ENCODE peak calls at places on chromosome 18, in four cellular contexts. One of them, this sample, is unnamed. For H3K36me3, the result is how much of the 10 kb centered on the place peaks cover.

GRCh38 chr18:8811115-8811514 is 105.8 kb downstream of the MTCL1 start:
- DNase-seq in ovary: no peak
- DNase-seq in GM12878: no peak
- DNase-seq in body of pancreas: no peak
- DNase-seq in this sample: no peak

GRCh38 chr18:10015941-10016819 is 102.4 kb downstream of the VAPA start:
- DNase-seq in ovary: no peak
- DNase-seq in GM12878: no peak
- DNase-seq in body of pancreas: no peak
- DNase-seq in this sample: no peak

GRCh38 chr18:79588131-79588635 is 91.4 kb upstream of the CTDP1 start:
- DNase-seq in ovary: no peak
- DNase-seq in GM12878: no peak
- DNase-seq in body of pancreas: no peak
- DNase-seq in this sample: no peak

GRCh38 chr18:9615973-9616559 is 1.7 kb upstream of the PPP4R1 start:
- DNase-seq in ovary: no peak
- DNase-seq in GM12878: no peak
- DNase-seq in body of pancreas: no peak
- DNase-seq in this sample: no peak

GRCh38 chr18:42363446-42363845 is 408.4 kb downstream of the PIK3C3 start:
- DNase-seq in ovary: no peak
- DNase-seq in GM12878: no peak
- DNase-seq in body of pancreas: no peak
- DNase-seq in this sample: no peak

GRCh38 chr18:34122724-34123334 is 101.9 kb downstream of the NOL4 start:
- DNase-seq in ovary: no peak
- DNase-seq in GM12878: peak
- DNase-seq in body of pancreas: peak
- DNase-seq in this sample: peak

GRCh38 chr18:12296087-12296403 is 12.0 kb upstream of the TUBB6 start:
- DNase-seq in ovary: no peak
- DNase-seq in GM12878: no peak
- DNase-seq in body of pancreas: no peak
- DNase-seq in this sample: no peak

GRCh38 chr18:49849331-49850217 is 36.2 kb upstream of the ACAA2 start:
- DNase-seq in ovary: peak
- DNase-seq in GM12878: no peak
- DNase-seq in body of pancreas: no peak
- DNase-seq in this sample: no peak

GRCh38 chr18:33946322-33946721 is 278.4 kb downstream of the NOL4 start:
- DNase-seq in ovary: no peak
- DNase-seq in GM12878: no peak
- DNase-seq in body of pancreas: no peak
- DNase-seq in this sample: no peak

GRCh38 chr18:73697395-73697794 is 450.2 kb downstream of the FBXO15 start:
- DNase-seq in ovary: no peak
- DNase-seq in GM12878: no peak
- DNase-seq in body of pancreas: no peak
- DNase-seq in this sample: no peak

GRCh38 chr18:25261768-25262167 is 90.2 kb downstream of the ZNF521 start:
- DNase-seq in ovary: no peak
- DNase-seq in GM12878: no peak
- DNase-seq in body of pancreas: no peak
- DNase-seq in this sample: no peak

GRCh38 chr18:35267161-35267651 is 22.8 kb downstream of the ZSCAN30 start:
- DNase-seq in ovary: peak
- DNase-seq in GM12878: no peak
- DNase-seq in body of pancreas: peak
- DNase-seq in this sample: peak

GRCh38 chr18:59945544-59945943 is 45.7 kb downstream of the PMAIP1 start:
- DNase-seq in ovary: no peak
- DNase-seq in GM12878: no peak
- DNase-seq in body of pancreas: no peak
- DNase-seq in this sample: no peak

GRCh38 chr18:47591429-47591828 is 339.0 kb downstream of the SMAD2 start:
- DNase-seq in ovary: no peak
- DNase-seq in GM12878: no peak
- DNase-seq in body of pancreas: no peak
- DNase-seq in this sample: no peak

GRCh38 chr18:71597219-71597618 is 946.9 kb downstream of the CBLN2 start:
- DNase-seq in ovary: no peak
- DNase-seq in GM12878: no peak
- DNase-seq in body of pancreas: no peak
- DNase-seq in this sample: no peak

GRCh38 chr18:9782073-9782857 is 74.2 kb downstream of the RAB31 start:
- DNase-seq in ovary: no peak
- DNase-seq in GM12878: no peak
- DNase-seq in body of pancreas: no peak
- DNase-seq in this sample: no peak

GRCh38 chr18:70221911-70222278 is 16.4 kb upstream of the RTTN start:
- DNase-seq in ovary: no peak
- DNase-seq in GM12878: no peak
- DNase-seq in body of pancreas: no peak
- DNase-seq in this sample: no peak

GRCh38 chr18:44826418-44827259 is 146.0 kb downstream of the SETBP1 start:
- DNase-seq in ovary: peak
- DNase-seq in GM12878: no peak
- DNase-seq in body of pancreas: peak
- DNase-seq in this sample: no peak

GRCh38 chr18:46452820-46453219 is 204.2 kb downstream of the LOXHD1 start:
- DNase-seq in ovary: no peak
- DNase-seq in GM12878: no peak
- DNase-seq in body of pancreas: no peak
- DNase-seq in this sample: no peak

GRCh38 chr18:23186781-23187180 is 51.5 kb downstream of the CABLES1 start:
- DNase-seq in ovary: no peak
- DNase-seq in GM12878: no peak
- DNase-seq in body of pancreas: no peak
- DNase-seq in this sample: no peak

GRCh38 chr18:45865466-45865865 is 40.0 kb downstream of the SIGLEC15 start:
- DNase-seq in ovary: no peak
- DNase-seq in GM12878: no peak
- DNase-seq in body of pancreas: no peak
- DNase-seq in this sample: no peak

GRCh38 chr18:45916302-45916701 is 50.8 kb downstream of the EPG5 start:
- DNase-seq in ovary: no peak
- DNase-seq in GM12878: no peak
- DNase-seq in body of pancreas: no peak
- DNase-seq in this sample: no peak

GRCh38 chr18:37654711-37655369 is 89.2 kb upstream of the CELF4 start:
- DNase-seq in ovary: no peak
- DNase-seq in GM12878: no peak
- DNase-seq in body of pancreas: no peak
- DNase-seq in this sample: no peak

GRCh38 chr18:79532690-79533058 is 136.9 kb downstream of the NFATC1 start:
- DNase-seq in ovary: peak
- DNase-seq in GM12878: no peak
- DNase-seq in body of pancreas: no peak
- DNase-seq in this sample: peak

GRCh38 chr18:51430538-51430937 is 233.1 kb upstream of the MEX3C start:
- DNase-seq in ovary: no peak
- DNase-seq in GM12878: no peak
- DNase-seq in body of pancreas: no peak
- DNase-seq in this sample: no peak

GRCh38 chr18:49212819-49213218 is 247.6 kb downstream of the DYM start:
- DNase-seq in ovary: no peak
- DNase-seq in GM12878: no peak
- DNase-seq in body of pancreas: no peak
- DNase-seq in this sample: no peak

GRCh38 chr18:23137788-23138216 is 2.5 kb downstream of the CABLES1 start:
- DNase-seq in ovary: no peak
- DNase-seq in GM12878: no peak
- DNase-seq in body of pancreas: no peak
- DNase-seq in this sample: no peak

GRCh38 chr18:8847900-8848299 is 142.5 kb downstream of the MTCL1 start:
- DNase-seq in ovary: no peak
- DNase-seq in GM12878: no peak
- DNase-seq in body of pancreas: no peak
- DNase-seq in this sample: no peak

GRCh38 chr18:41933778-41934177 is 21.3 kb upstream of the PIK3C3 start:
- DNase-seq in ovary: no peak
- DNase-seq in GM12878: no peak
- DNase-seq in body of pancreas: no peak
- DNase-seq in this sample: no peak

GRCh38 chr18:24731981-24732380 is 271.5 kb downstream of the HRH4 start:
- DNase-seq in ovary: no peak
- DNase-seq in GM12878: no peak
- DNase-seq in body of pancreas: no peak
- DNase-seq in this sample: no peak

GRCh38 chr18:13320133-13320532 is 101.6 kb downstream of the LDLRAD4 start:
- DNase-seq in ovary: no peak
- DNase-seq in GM12878: no peak
- DNase-seq in body of pancreas: no peak
- DNase-seq in this sample: no peak

GRCh38 chr18:74544898-74545297 is 10.6 kb downstream of the CNDP1 start:
- DNase-seq in ovary: no peak
- DNase-seq in GM12878: no peak
- DNase-seq in body of pancreas: no peak
- DNase-seq in this sample: no peak

GRCh38 chr18:75533954-75534353 is 106.5 kb upstream of the SMIM21 start:
- DNase-seq in ovary: no peak
- DNase-seq in GM12878: no peak
- DNase-seq in body of pancreas: no peak
- DNase-seq in this sample: no peak

GRCh38 chr18:35778850-35779634 is 193.4 kb upstream of the RMP24 start:
- DNase-seq in ovary: no peak
- DNase-seq in GM12878: no peak
- DNase-seq in body of pancreas: no peak
- DNase-seq in this sample: no peak

GRCh38 chr18:31500161-31500688 is 2.2 kb downstream of the DSG2 start:
- DNase-seq in ovary: no peak
- DNase-seq in GM12878: peak
- DNase-seq in body of pancreas: no peak
- DNase-seq in this sample: peak

GRCh38 chr18:31497404-31497710 is 620 bp upstream of the DSG2 start:
- DNase-seq in ovary: no peak
- DNase-seq in GM12878: no peak
- DNase-seq in body of pancreas: no peak
- DNase-seq in this sample: no peak

GRCh38 chr18:31499157-31499524 is 1.2 kb downstream of the DSG2 start:
- DNase-seq in ovary: no peak
- DNase-seq in GM12878: no peak
- DNase-seq in body of pancreas: no peak
- DNase-seq in this sample: no peak

GRCh38 chr18:31497711-31498449 is at the start of gene DSG2:
- DNase-seq in ovary: peak
- DNase-seq in GM12878: no peak
- DNase-seq in body of pancreas: peak
- DNase-seq in this sample: peak

DNA sequence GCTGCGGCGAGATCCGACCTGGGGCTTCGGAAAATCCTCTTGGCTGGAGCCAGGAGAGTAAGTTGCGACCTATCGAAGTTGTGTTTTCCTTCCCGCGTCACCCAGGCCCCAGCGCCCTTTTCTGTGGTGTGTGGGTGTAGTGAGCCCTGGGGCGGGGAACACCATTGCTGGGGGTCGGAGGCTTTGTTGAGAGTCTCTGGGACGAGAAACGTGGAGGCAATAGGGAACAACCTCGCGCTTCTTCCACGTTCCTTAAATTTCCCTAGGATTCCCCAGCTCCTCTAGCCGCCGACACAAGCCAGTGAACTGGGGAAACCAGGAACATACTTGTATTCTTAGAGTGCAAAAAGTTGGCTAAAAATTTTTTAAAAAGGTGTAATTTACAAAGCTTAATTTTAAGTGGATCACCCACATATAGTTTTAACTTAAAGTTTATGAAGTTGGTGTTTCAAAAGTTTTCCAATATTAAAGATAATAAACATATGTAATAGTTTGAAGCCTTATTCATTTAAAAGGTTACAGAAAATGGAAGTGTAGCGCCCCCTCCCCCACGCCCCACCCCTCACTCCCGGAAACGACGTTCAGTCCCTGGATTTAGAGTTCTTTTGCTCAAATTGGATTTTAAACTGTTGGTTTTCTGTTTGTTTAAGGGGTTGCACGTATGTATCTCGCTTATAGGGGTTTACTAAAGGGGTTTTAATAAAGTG is 626 bp downstream of the DSG2 start:
- DNase-seq in ovary: peak
- DNase-seq in GM12878: no peak
- DNase-seq in body of pancreas: peak
- DNase-seq in this sample: no peak
- H3K4me3 ChIP-seq in ovary: peak
- H3K4me3 ChIP-seq in GM12878: peak
- H3K4me3 ChIP-seq in body of pancreas: peak
- H3K4me3 ChIP-seq in this sample: peak

DNA sequence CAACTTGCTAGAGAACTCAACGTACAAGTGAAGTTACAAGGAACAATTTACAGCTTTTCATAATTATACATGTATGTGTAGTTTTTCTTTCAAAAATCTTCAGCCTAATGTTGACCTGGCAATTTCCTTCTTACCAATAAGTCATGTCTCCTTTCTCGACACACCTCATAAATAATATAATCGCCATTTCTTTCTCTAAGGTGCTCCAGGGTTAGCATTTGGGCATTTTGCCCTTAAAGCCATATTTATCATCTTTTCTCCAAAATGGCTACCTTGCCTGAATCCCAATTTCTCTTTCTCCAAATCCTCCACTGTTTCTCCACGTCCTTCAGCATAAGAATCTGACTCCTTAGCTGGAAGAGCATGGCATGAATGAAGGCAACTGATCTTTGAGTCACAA is 50.3 kb upstream of the RAB27B start:
- DNase-seq in ovary: no peak
- DNase-seq in GM12878: no peak
- DNase-seq in body of pancreas: no peak
- DNase-seq in this sample: no peak
- TF ChIP-seq CTCF in ovary: no peak
- TF ChIP-seq CTCF in GM12878: no peak
- TF ChIP-seq CTCF in body of pancreas: no peak
- TF ChIP-seq CTCF in this sample: no peak

GRCh38 chr18:57301573-57302230 is 50.7 kb upstream of the ST8SIA3 start:
- DNase-seq in ovary: no peak
- DNase-seq in GM12878: no peak
- DNase-seq in body of pancreas: no peak
- DNase-seq in this sample: no peak
- H3K36me3 ChIP-seq in ovary: under half
- H3K36me3 ChIP-seq in GM12878: under half
- H3K36me3 ChIP-seq in body of pancreas: under half
- H3K36me3 ChIP-seq in this sample: under half

GRCh38 chr18:39274535-39274934 is 1708.9 kb upstream of the CELF4 start:
- DNase-seq in ovary: no peak
- DNase-seq in GM12878: no peak
- DNase-seq in body of pancreas: no peak
- DNase-seq in this sample: no peak

GRCh38 chr18:39271654-39272053 is 1706.1 kb upstream of the CELF4 start:
- DNase-seq in ovary: no peak
- DNase-seq in GM12878: no peak
- DNase-seq in body of pancreas: no peak
- DNase-seq in this sample: no peak
- H3K4me3 ChIP-seq in ovary: no peak
- H3K4me3 ChIP-seq in GM12878: no peak
- H3K4me3 ChIP-seq in body of pancreas: no peak
- H3K4me3 ChIP-seq in this sample: no peak

This sample was measured in GM06990.